ENCODE peak calls at places on chromosomes 6 and 20, in seven cellular contexts. I, K, W, D, H, Z and F are unnamed samples.
A peak's percentile ranks its signal among the peaks of the same experiment; 100 is the strongest.

GRCh38 chr6:106116125-106116524 is 30.0 kb downstream of the PRDM1 start:
- DNase-seq in I (no peak), K (no peak), W (no peak), D (no peak), H (no peak), Z (peak; percentile 44), F (peak; percentile 30)

GRCh38 chr6:10418862-10419748 is 4.2 kb upstream of the TFAP2A start:
- DNase-seq in I (no peak), K (no peak), W (no peak), D (no peak), H (no peak), Z (no peak), F (peak; percentile 60)

GRCh38 chr6:20252311-20252710 is 40.0 kb upstream of the MBOAT1 start:
- DNase-seq in I (no peak), K (no peak), W (peak; percentile 5), D (no peak), H (no peak), Z (no peak), F (no peak)

GRCh38 chr6:951782-952181 is 258.8 kb upstream of the EXOC2 start:
- DNase-seq in I (no peak), K (no peak), W (no peak), D (no peak), H (no peak), Z (no peak), F (no peak)

GRCh38 chr6:170434114-170434820 is 118.8 kb downstream of the PSMB1 start:
- DNase-seq in I (no peak), K (no peak), W (peak; percentile 25), D (no peak), H (no peak), Z (no peak), F (no peak)

GRCh38 chr6:131182991-131183425 is 47.7 kb downstream of the AKAP7 start:
- DNase-seq in I (no peak), K (no peak), W (peak; percentile 47), D (no peak), H (peak; percentile 26), Z (no peak), F (peak; percentile 45)

GRCh38 chr6:119119989-119120388 is 41.5 kb upstream of the FAM184A start:
- DNase-seq in I (no peak), K (no peak), W (peak; percentile 88), D (peak; percentile 17), H (no peak), Z (no peak), F (peak; percentile 33)

GRCh38 chr20:5039255-5039657 is 37.9 kb upstream of the SLC23A2 start:
- DNase-seq in I (no peak), K (no peak), W (no peak), D (no peak), H (no peak), Z (no peak), F (no peak)

GRCh38 chr20:57498425-57499400 is 26.2 kb downstream of the CTCFL start:
- DNase-seq in I (no peak), K (no peak), W (no peak), D (no peak), H (no peak), Z (no peak), F (peak; percentile 6)

GRCh38 chr6:129893513-129894098 is 32.5 kb upstream of the TMEM244 start:
- DNase-seq in I (no peak), K (no peak), W (peak; percentile 66), D (peak; percentile 1), H (no peak), Z (no peak), F (peak; percentile 43)

GRCh38 chr20:51661609-51662178 is 106.5 kb downstream of the ATP9A start:
- DNase-seq in I (no peak), K (no peak), W (peak; percentile 82), D (no peak), H (no peak), Z (no peak), F (peak; percentile 71)

GRCh38 chr20:36873498-36874189 is 2.3 kb upstream of the TLDC2 start:
- DNase-seq in I (no peak), K (no peak), W (no peak), D (no peak), H (no peak), Z (no peak), F (no peak)

GRCh38 chr6:159959165-159959975 is 9.5 kb upstream of the IGF2R start:
- DNase-seq in I (peak; percentile 33), K (no peak), W (no peak), D (no peak), H (no peak), Z (no peak), F (no peak)

GRCh38 chr6:7505196-7505699 is 36.2 kb upstream of the DSP start:
- DNase-seq in I (peak; percentile 80), K (peak; percentile 32), W (peak; percentile 63), D (peak; percentile 18), H (no peak), Z (peak; percentile 16), F (peak; percentile 68)
- H3K4me3 ChIP-seq in I (no peak overlapping the region), K (no peak overlapping the region), W (no peak overlapping the region), D (no peak overlapping the region), H (no peak overlapping the region), Z (no peak overlapping the region), F (no peak overlapping the region)

GRCh38 chr6:156787569-156788492 is 10.7 kb downstream of the ARID1B start:
- DNase-seq in I (no peak), K (no peak), W (no peak), D (no peak), H (no peak), Z (no peak), F (no peak)
- TF ChIP-seq CTCF in I (no peak), K (no peak), W (no peak), D (no peak), H (no peak), Z (no peak), F (no peak)

DNA sequence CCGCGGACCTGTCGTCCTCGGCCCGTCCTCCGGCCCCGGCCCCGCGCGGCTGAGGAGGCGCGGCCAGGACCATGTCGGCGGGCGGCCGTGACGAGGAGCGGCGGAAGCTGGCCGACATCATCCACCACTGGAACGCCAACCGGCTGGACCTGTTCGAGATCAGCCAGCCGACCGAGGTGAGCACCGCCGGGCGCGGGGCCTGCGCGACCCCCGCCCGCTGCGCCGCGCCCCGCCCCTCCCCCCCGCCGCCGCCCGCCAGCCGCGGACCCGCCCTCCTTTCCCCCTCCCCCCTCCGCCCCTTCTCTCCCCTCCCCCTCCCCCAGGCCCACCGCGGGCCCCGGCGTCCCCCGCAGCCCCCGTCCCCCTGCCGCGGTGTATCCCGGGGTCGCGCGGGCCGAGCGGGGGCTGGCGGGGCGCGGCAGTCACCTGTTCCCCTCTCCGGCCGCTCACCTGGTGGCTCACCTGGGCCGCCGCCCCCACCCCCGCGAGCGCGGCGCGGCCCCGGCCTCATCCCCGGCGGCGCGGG is 414 bp downstream of the AFDN start:
- DNase-seq in I (peak; percentile 21), K (peak; percentile 39), W (no peak), D (no peak), H (no peak), Z (peak; percentile 14), F (no peak)
- H3K4me3 ChIP-seq in I (no peak overlapping the region), K (peak overlapping the region; percentile 53), W (peak overlapping the region; percentile 64), D (peak overlapping the region; percentile 70), H (peak overlapping the region; percentile 62), Z (peak overlapping the region; percentile 84), F (peak overlapping the region; percentile 84)

DNA sequence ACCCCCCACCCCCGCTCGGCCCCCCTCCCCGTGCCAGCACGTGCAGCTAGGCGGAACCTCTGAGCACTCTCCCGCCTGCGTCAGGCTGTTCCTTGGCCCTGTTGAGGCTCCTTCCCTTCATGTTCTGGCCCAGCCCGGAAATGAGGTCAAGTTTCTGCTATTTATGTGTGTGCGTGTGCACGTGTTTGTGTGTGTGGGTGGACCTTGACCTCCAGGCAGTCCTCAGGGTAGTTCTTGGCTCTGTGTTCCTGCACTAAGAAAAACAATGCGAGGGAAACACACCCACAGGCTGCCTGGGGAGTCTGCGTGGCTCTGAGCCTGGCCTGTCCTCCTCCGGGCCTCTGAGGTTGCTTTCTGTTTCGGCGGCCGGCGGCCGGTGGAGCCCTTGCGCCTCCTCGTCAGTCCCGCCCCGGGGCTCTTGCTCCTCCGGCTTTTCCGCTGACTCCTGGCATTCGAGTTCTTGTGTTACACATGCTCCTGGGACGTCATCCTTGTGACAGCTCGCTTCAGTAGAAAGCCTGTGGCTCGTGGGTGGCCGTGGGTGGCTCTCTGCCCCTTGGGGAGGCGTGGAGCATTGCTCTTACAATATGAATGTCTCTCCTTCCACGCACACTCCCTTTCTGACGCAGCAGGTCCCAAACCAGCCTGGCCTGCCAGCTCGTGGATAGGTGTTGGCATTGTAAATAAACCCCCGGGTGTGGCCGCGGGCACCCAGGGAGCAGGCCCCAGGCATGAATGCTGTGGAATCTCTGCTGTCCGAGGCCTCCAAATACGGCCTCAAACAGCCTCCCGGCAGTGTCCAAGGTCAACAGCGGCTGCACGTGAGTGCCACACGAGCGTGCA is 10.0 kb downstream of the SLCO4A1 start:
- DNase-seq in I (peak; percentile 97), K (peak; percentile 90), W (peak; percentile 99), D (peak; percentile 98), H (peak; percentile 97), Z (peak; percentile 95), F (peak; percentile 90)
- TF ChIP-seq CTCF in I (no peak), K (no peak), W (no peak), D (peak; percentile 3), H (no peak), Z (peak; percentile 21), F (no peak)

DNA sequence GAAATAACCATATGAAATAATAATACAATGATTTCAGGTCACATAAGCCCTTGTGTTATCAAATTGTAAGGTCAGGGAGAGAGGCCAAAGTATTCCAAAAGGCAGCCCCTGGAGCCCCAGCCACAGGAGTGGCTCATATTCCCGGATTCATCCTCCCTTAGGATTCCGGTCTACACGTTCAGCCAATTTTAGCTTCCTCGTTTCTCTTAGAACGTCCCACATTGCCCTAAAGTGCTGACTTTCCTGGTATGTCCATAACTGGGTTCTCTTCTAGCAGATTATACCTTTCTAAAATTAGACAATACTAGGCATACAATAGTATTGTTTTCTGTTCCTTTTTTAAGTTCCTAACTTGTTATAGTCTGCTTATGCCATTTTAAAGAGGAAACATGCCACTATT is 192.7 kb upstream of the NOX3 start:
- DNase-seq in I (no peak), K (no peak), W (no peak), D (no peak), H (no peak), Z (no peak), F (no peak)
- H3K4me3 ChIP-seq in I (no peak overlapping the region), K (no peak overlapping the region), W (no peak overlapping the region), D (no peak overlapping the region), H (no peak overlapping the region), Z (no peak overlapping the region), F (no peak overlapping the region)

GRCh38 chr20:18904192-18904591 is 90.6 kb downstream of the SCP2D1 start:
- DNase-seq in I (no peak), K (no peak), W (no peak), D (no peak), H (no peak), Z (no peak), F (no peak)

GRCh38 chr20:18902181-18902725 is 88.7 kb downstream of the SCP2D1 start:
- DNase-seq in I (no peak), K (no peak), W (no peak), D (no peak), H (no peak), Z (no peak), F (no peak)

GRCh38 chr20:18906046-18906445 is 92.5 kb downstream of the SCP2D1 start:
- DNase-seq in I (no peak), K (no peak), W (no peak), D (no peak), H (no peak), Z (no peak), F (no peak)

GRCh38 chr20:18907353-18907752 is 93.8 kb downstream of the SCP2D1 start:
- DNase-seq in I (no peak), K (no peak), W (no peak), D (no peak), H (no peak), Z (no peak), F (no peak)

GRCh38 chr20:18904624-18905023 is 91.0 kb downstream of the SCP2D1 start:
- DNase-seq in I (peak; percentile 33), K (no peak), W (no peak), D (no peak), H (no peak), Z (no peak), F (no peak)
- TF ChIP-seq CTCF in I (peak; percentile 58), K (no peak), W (no peak), D (no peak), H (no peak), Z (peak; percentile 61), F (no peak)